ENCODE peak calls at places on chromosomes 2 and 18, in seven cellular contexts. Q, V, N, H, G, Z and B are unnamed samples.

GRCh38 chr2:37652199-37652640 is 19.2 kb downstream of the CDC42EP3 start:
- DNase-seq in V (no peak), Q (peak), G (peak), H (no peak), Z (no peak), N (peak), B (peak)

GRCh38 chr2:107419191-107419590 is 407.5 kb upstream of the RGPD4 start:
- DNase-seq in Q (no peak), H (no peak), Z (no peak), V (no peak), G (no peak), N (no peak), B (no peak)

GRCh38 chr2:113390133-113390849 is 47.2 kb upstream of the ZNG1B start:
- DNase-seq in Z (no peak), N (peak), V (peak), G (peak), H (no peak), Q (peak), B (peak)

GRCh38 chr2:163364736-163365135 is 371.1 kb downstream of the FIGN start:
- DNase-seq in Z (no peak), H (no peak), V (no peak), Q (no peak), G (no peak), N (no peak), B (no peak)

GRCh38 chr18:46833899-46834298 is 77.0 kb upstream of the ST8SIA5 start:
- DNase-seq in N (no peak), Q (no peak), V (no peak), Z (no peak), G (no peak), H (no peak), B (no peak)

GRCh38 chr2:138239902-138240595 is 261.5 kb upstream of the SPOPL start:
- DNase-seq in N (peak), Q (no peak), V (no peak), H (no peak), Z (no peak), G (no peak), B (no peak)

GRCh38 chr18:24727685-24728084 is 267.2 kb downstream of the HRH4 start:
- DNase-seq in V (no peak), N (no peak), Z (peak), G (no peak), Q (no peak), H (no peak), B (no peak)

GRCh38 chr2:217935245-217935879 is 67.4 kb downstream of the TNS1 start:
- DNase-seq in N (peak), V (no peak), G (peak), H (no peak), Z (no peak), Q (peak), B (no peak)

GRCh38 chr2:202039278-202040100 is 5.8 kb downstream of the FZD7 start:
- DNase-seq in V (no peak), N (no peak), Q (no peak), Z (no peak), G (no peak), H (no peak), B (no peak)

GRCh38 chr2:127362971-127363370 is 24.8 kb downstream of the MAP3K2 start:
- DNase-seq in V (no peak), N (peak), Q (no peak), G (no peak), Z (no peak), H (no peak), B (no peak)

DNA sequence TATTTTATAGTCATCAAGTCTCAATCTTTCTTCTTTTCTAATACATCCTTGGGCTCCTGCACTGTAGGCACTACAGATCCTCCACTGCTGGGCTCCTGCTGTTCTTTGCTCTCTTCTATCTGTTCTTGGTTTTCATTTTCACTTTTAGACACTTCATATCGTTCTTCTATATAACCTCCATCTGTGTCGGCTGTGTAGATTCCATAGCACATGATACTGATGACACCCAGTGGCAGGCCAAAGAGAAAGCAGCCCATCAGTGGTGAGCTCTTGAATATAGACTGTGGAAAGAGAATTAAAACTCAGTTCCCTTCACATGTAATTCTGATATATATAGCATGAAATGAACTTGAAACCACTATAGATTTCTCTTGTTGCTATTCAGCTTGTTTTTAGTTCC is 38.0 kb downstream of the TMX3 start:
- DNase-seq in N (peak), Z (no peak), H (no peak), G (peak), Q (no peak), V (no peak), B (no peak)
- TF ChIP-seq CTCF in N (peak), Z (peak), H (peak), G (peak), Q (no peak), V (no peak), B (peak)

DNA sequence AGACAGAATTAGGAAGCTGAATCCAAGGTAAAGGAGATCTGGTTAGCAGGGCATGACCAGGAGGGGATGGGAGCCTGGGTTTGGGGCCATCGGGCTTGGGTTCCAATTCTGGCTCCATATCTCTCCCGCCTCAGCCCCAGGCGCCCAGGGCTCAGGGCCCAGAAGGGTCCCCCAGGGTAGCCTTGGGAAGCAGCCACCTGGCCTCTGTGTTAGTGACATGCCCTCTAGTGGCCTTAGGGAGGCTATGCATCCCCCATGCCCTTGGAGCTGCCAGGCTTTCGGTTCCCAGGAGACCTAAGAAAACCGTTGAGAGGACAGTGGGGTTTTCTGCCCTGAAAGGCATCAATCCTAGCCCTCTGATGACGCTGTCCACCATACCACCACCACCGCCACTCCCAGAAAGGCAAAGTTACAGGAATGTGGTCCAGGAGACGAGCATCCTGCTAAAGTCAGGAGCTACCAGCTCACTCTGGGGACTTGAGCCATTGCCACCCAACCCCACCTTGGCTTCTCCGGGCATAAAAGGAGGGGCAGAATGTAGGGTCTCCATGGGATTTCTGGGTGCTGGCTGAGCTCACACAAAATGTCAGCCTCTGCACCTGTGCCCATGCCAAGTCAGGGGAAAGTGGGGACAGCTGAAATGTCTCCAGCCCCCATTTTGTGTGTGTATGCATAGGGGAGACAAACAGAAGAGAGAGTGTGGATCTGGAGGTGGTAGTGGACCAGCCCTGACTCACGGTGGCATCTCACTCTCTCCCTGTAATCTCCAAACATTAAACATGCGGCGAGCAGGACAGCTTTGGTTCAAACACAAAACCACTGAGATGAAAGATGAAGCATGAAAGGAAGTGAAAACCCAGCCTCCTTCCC is 56.5 kb downstream of the EMX1 start:
- DNase-seq in N (peak), V (peak), G (peak), Z (no peak), Q (peak), H (peak), B (no peak)
- TF ChIP-seq CTCF in N (peak), V (peak), G (peak), Z (peak), Q (peak), H (peak), B (peak)

GRCh38 chr18:41899535-41899934 is 55.5 kb upstream of the PIK3C3 start:
- DNase-seq in H (no peak), V (no peak), G (no peak), Z (no peak), N (peak), Q (no peak), B (no peak)
- TF ChIP-seq CTCF in H (peak), V (no peak), G (peak), Z (no peak), N (peak), Q (no peak), B (no peak)

DNA sequence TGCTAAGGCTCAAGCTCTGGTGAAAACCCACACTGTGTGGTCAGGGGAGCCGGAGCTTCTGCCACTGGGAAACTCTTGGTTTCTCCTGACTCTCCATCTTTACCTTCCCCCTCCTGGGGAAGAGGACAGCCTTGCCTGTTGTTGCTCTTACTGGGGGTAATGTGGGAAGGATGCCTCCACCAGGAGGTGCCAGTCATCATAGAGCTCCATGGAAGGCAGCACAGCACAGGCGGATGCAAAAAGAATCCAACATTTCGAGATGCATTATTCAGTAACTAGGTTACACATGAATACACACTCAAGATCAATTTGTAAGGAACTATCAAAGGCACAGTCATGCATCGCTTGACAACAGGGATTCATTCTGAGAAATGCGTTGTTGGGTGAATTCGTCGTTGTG is 322.6 kb downstream of the AFF3 start:
- DNase-seq in V (no peak), N (no peak), G (no peak), H (no peak), Z (no peak), Q (no peak), B (no peak)
- TF ChIP-seq CTCF in V (no peak), N (peak), G (peak), H (peak), Z (no peak), Q (peak), B (no peak)

GRCh38 chr2:170723446-170723958 is 8.4 kb downstream of the SP5 start:
- DNase-seq in Z (peak), G (no peak), H (no peak), Q (no peak), N (no peak), V (no peak), B (no peak)
- TF ChIP-seq CTCF in Z (no peak), G (no peak), H (no peak), Q (no peak), N (no peak), V (no peak), B (no peak)

GRCh38 chr18:55289048-55289447 is 298.9 kb downstream of the TCF4 start:
- DNase-seq in H (no peak), V (no peak), N (no peak), G (no peak), Q (no peak), Z (no peak), B (no peak)

GRCh38 chr18:55287935-55288868 is 299.8 kb downstream of the TCF4 start:
- DNase-seq in N (peak), Z (no peak), G (no peak), V (no peak), H (no peak), Q (no peak), B (no peak)

GRCh38 chr18:55284614-55285013 is 303.4 kb downstream of the TCF4 start:
- DNase-seq in N (no peak), V (no peak), H (no peak), G (no peak), Z (no peak), Q (no peak), B (no peak)

GRCh38 chr18:55287146-55287806 is 300.7 kb downstream of the TCF4 start:
- DNase-seq in V (no peak), Q (no peak), H (no peak), N (no peak), G (no peak), Z (no peak), B (no peak)

DNA sequence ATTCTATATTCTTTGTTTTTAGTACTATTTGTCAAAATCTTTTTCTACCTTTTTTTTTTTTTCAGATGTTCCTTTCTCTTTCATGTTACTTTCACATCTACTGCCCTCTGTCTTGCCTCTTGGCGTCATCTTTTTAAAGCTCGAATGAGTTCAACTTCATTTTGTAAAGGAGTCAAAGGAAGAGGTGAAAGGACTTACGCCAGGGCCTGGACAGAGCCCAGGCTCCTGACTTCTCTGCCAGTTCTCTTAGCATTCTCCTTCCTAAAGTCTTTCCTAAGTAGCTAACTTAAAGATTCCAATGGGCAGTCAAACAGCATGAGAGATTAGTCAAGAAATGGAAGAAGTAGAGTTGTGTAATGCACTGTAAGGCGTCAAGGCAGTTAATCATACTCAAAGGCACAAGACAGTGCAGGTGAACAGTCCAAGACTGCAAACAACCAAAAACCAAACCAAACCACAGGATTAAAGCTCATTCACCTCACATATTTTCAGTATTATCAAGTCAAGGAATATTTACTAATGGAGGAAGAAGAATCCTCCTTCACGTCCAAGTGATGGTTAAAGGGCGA is 301.7 kb downstream of the TCF4 start:
- DNase-seq in H (no peak), G (no peak), Q (no peak), Z (no peak), N (no peak), V (no peak), B (no peak)
- TF ChIP-seq CTCF in H (no peak), G (no peak), Q (no peak), Z (no peak), N (no peak), V (no peak), B (no peak)

GRCh38 chr18:69469444-69469919 is 68.8 kb downstream of the DOK6 start:
- DNase-seq in N (peak), Z (no peak), H (no peak), V (peak), Q (no peak), G (no peak), B (no peak)
- TF ChIP-seq CTCF in N (no peak), Z (peak), H (peak), V (peak), Q (peak), G (peak), B (peak)

GRCh38 chr2:172279843-172280242 is 147.5 kb upstream of the ITGA6 start:
- DNase-seq in V (no peak), N (no peak), H (no peak), Q (no peak), Z (no peak), G (no peak), B (no peak)

GRCh38 chr2:172281648-172282576 is 145.5 kb upstream of the ITGA6 start:
- DNase-seq in V (no peak), Z (no peak), Q (no peak), N (peak), H (no peak), G (peak), B (no peak)

GRCh38 chr2:172282944-172283343 is 144.4 kb upstream of the ITGA6 start:
- DNase-seq in V (no peak), N (peak), Z (no peak), H (no peak), G (peak), Q (no peak), B (peak)

GRCh38 chr2:172279214-172279613 is 148.2 kb upstream of the ITGA6 start:
- DNase-seq in N (no peak), G (no peak), Z (no peak), H (no peak), Q (no peak), V (no peak), B (no peak)

GRCh38 chr2:172280820-172281454 is 146.4 kb upstream of the ITGA6 start:
- DNase-seq in Z (no peak), G (no peak), H (no peak), V (no peak), Q (peak), N (no peak), B (no peak)
- TF ChIP-seq CTCF in Z (no peak), G (no peak), H (no peak), V (no peak), Q (no peak), N (no peak), B (no peak)

DNA sequence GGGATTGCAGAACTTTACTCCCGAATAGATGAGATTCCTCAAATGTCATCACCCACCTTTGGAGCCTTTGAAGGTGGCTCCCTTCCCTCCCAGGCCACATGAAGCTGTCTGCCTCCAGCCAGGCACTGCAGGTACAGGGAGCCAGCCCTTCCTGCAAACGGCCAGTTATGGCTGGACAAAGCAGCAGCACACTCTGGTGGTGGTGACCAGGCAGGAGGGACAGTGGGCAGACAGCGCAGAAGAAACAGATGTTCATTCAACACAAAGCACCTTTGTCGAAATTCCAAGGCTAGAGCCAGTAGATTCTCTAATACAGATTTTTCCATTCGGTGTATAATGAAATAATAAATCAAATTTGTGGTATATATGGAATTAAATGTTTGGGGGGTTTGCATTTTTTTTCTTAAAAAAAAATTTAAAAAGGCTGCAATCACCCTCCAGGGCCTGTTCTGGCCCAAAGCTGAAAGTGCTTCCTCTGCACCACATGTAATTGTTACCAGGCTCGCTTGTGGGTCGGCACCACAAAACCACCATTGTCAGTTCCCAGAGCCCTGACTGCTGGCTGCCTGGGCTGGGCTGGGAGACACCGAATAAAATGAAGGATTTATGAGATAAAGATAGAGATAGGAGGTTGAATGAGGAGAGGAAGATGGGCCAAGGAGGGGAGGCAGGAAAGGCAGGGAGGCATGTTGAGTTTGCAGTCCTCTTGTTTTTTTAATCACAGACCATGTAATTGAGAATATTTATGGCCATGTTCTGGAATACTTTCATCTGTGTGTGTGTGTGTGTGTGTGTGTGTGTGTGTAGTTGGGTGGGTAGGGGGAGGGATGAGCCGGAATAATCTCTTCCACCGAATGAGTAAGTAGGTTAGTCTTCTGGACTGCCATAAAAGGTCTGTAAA is 14.5 kb downstream of the NRP2 start:
- DNase-seq in N (no peak), G (no peak), V (no peak), H (no peak), Q (no peak), Z (no peak), B (no peak)
- TF ChIP-seq CTCF in N (peak), G (peak), V (no peak), H (peak), Q (peak), Z (peak), B (peak)